ENCODE peak calls at places on chromosomes 2 and 18, in five cellular contexts. F is suprapubic skin, N is brain microvascular endothelial cell, R is fibroblast of lung, K is MM.1S. H is an unnamed sample.

GRCh38 chr2:11090158-11090557 is 65.1 kb upstream of the SLC66A3 start:
- DNase-seq in F (no peak), N (no peak), R (no peak), K (no peak), H (no peak)

GRCh38 chr2:189868896-189869295 is 84.6 kb downstream of the PMS1 start:
- DNase-seq in F (no peak), N (no peak), R (no peak), K (no peak), H (no peak)

GRCh38 chr2:72579595-72580180 is 246.1 kb downstream of the EXOC6B start:
- DNase-seq in F (no peak), N (no peak), R (peak), K (peak), H (peak)

GRCh38 chr2:214575030-214575949 is 164.4 kb downstream of the VWC2L start:
- DNase-seq in F (no peak), N (no peak), R (peak), K (no peak), H (no peak)

GRCh38 chr2:232014681-232015080 is 53.2 kb downstream of the DIS3L2 start:
- DNase-seq in F (no peak), N (no peak), R (no peak), K (no peak), H (no peak)

GRCh38 chr2:120802161-120802560 is 66.5 kb downstream of the GLI2 start:
- DNase-seq in F (no peak), N (no peak), R (peak), K (no peak), H (no peak)

GRCh38 chr2:154623819-154624218 is 74.7 kb upstream of the KCNJ3 start:
- DNase-seq in F (no peak), N (peak), R (peak), K (peak), H (peak)

GRCh38 chr2:42949125-42949524 is 156.7 kb upstream of the HAAO start:
- DNase-seq in F (no peak), N (no peak), R (no peak), K (peak), H (no peak)

GRCh38 chr2:36526216-36526615 is 71.8 kb downstream of the FEZ2 start:
- DNase-seq in F (no peak), N (no peak), R (peak), K (no peak), H (no peak)

GRCh38 chr2:36461039-36461681 is 105.6 kb downstream of the CRIM1 start:
- DNase-seq in F (no peak), N (peak), R (peak), K (peak), H (peak)

GRCh38 chr2:17543848-17544645 is 3.6 kb downstream of the VSNL1 start:
- DNase-seq in F (no peak), N (peak), R (peak), K (no peak), H (peak)

GRCh38 chr18:48139427-48140347 is 209.2 kb upstream of the SMAD2 start:
- DNase-seq in F (no peak), N (no peak), R (no peak), K (no peak), H (no peak)
- H3K27ac ChIP-seq in F (peak), N (no peak), R (no peak), K (no peak), H (peak)

DNA sequence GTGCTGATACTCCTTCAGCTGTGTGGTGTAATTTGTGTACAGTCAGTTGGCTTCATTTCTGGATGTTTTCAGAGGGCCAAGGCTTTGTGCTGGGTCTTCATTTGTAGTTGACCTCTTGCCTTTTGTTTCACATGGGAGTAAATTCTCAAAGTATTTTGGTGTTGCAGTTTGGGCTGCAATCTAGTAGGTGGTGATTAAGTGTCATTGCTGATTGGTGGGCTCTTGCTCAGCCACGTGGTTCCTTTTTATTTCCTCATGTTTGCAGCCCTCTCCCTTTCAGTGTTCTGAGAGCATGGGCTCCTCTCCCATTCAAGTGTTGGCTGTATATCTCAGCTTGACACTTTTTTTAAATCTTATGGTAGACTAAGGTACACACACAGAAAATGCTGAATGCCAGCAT is 96.8 kb downstream of the SNTG2 start:
- DNase-seq in F (no peak), N (no peak), R (peak), K (no peak), H (no peak)
- TF ChIP-seq CTCF in F (no peak), N (no peak), R (no peak), K (no peak), H (no peak)

GRCh38 chr2:74024216-74024615 is 39.5 kb downstream of the TET3 start:
- DNase-seq in F (no peak), N (no peak), R (no peak), K (no peak), H (no peak)

GRCh38 chr2:74019516-74019915 is 34.8 kb downstream of the TET3 start:
- DNase-seq in F (no peak), N (no peak), R (no peak), K (no peak), H (no peak)

GRCh38 chr2:74020717-74021406 is 36.2 kb downstream of the TET3 start:
- DNase-seq in F (no peak), N (no peak), R (no peak), K (no peak), H (no peak)

GRCh38 chr2:74017181-74017580 is 32.5 kb downstream of the TET3 start:
- DNase-seq in F (no peak), N (no peak), R (no peak), K (no peak), H (no peak)

DNA sequence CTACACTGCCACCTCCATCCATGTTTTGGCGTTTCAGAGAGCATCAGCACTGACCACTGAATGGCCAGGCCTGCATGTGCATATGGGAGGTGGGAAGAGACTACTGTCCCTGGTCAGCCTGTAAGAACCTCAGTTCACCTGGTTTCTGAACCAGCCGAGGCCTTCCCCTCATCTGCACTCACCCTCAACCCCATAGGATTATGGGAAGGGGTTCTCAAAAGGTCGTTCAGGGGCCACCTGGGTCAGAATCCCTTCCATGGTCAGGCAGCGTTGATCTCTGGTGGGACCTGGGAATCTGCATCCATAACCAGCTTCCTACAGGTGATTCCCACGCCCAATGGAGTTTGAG is 36.7 kb downstream of the TET3 start:
- DNase-seq in F (no peak), N (no peak), R (no peak), K (no peak), H (no peak)
- H3K27ac ChIP-seq in F (no peak), N (no peak), R (no peak), K (no peak), H (no peak)

DNA sequence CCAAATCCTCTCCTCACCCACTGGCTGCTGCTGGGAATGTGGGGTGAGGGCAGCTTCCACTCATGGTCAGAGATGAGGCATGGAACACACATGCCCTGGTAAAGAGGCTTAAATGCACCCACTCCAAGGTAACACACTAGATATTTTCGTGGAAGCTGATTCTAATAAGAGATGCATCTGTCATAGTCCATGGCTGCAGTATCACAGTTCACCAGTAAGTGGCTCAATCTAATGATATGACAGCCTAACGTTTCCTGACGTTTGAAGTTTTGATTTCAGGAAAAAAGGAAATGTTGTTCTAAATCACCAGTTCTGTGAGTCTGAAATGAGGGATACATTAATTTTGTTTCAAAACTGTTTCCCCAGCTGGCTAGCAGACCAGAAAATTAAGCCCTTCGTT is 38.2 kb downstream of the LCT start:
- DNase-seq in F (no peak), N (peak), R (no peak), K (no peak), H (no peak)
- TF ChIP-seq CTCF in F (no peak), N (peak), R (peak), K (peak), H (no peak)

DNA sequence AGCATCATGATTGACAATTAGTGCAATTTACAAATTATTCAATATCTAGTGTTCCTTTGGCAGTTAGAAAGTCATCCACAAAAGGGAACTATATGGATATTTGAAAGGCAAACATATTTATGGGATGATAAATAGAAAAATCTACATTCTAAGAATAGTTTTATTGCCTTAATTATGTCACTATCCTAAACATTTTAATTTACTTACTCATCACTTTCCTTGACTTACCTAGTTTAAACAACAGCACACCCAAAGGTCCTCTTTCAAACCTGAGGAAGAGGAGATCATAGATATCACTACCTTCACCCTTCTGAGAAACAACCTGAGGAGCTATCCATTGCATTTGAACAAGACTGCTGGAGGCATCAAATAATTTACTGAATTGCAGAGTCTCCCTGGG is 184.5 kb downstream of the WDPCP start:
- DNase-seq in F (no peak), N (no peak), R (no peak), K (no peak), H (no peak)
- H3K27ac ChIP-seq in F (no peak), N (no peak), R (no peak), K (no peak), H (no peak)

GRCh38 chr18:31230495-31230894 is 67.8 kb upstream of the DSC1 start:
- DNase-seq in F (no peak), N (peak), R (peak), K (no peak), H (peak)

GRCh38 chr18:31227497-31228229 is 65.0 kb upstream of the DSC1 start:
- DNase-seq in F (no peak), N (no peak), R (peak), K (no peak), H (no peak)

GRCh38 chr18:31223371-31223770 is 60.7 kb upstream of the DSC1 start:
- DNase-seq in F (no peak), N (no peak), R (no peak), K (no peak), H (no peak)

GRCh38 chr18:31229829-31230228 is 67.2 kb upstream of the DSC1 start:
- DNase-seq in F (no peak), N (no peak), R (no peak), K (no peak), H (no peak)

GRCh38 chr18:31225668-31226067 is 63.0 kb upstream of the DSC1 start:
- DNase-seq in F (no peak), N (peak), R (peak), K (no peak), H (no peak)
- TF ChIP-seq CTCF in F (no peak), N (no peak), R (no peak), K (no peak), H (no peak)

DNA sequence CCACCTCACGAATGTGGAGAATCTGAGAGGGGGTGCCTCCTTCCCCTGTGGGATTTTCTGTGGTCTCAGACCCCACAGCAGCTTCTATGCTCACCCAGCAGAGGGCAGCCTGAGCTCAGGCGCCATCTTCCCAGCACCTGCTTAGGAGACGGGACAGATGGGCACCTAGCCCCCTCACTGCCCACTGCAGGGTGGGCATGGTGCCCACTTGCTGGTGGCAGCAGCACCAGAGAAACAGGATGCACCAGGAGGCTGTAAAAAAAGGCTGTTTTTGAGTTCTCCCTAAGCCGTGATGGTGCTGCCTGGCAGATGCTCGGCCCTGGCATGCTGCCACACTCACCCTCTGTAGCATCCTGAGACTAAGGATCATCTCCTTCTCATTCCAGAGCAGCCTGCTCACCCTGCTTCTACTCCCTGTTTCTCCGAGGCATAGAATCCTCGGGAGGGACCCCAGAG is 19.1 kb upstream of the SLC20A1 start:
- DNase-seq in F (peak), N (no peak), R (peak), K (peak), H (peak)
- H3K27ac ChIP-seq in F (peak), N (peak), R (peak), K (no peak), H (peak)

GRCh38 chr18:79395761-79396404 is at the start of gene NFATC1:
- DNase-seq in F (peak), N (peak), R (peak), K (no peak), H (peak)

GRCh38 chr18:79397288-79397829 is 1.6 kb downstream of the NFATC1 start:
- DNase-seq in F (peak), N (no peak), R (no peak), K (no peak), H (no peak)

GRCh38 chr18:79395308-79395640 is 456 bp upstream of the NFATC1 start:
- DNase-seq in F (no peak), N (no peak), R (no peak), K (no peak), H (no peak)

GRCh38 chr18:79397830-79398761 is 2.4 kb downstream of the NFATC1 start:
- DNase-seq in F (peak), N (no peak), R (no peak), K (no peak), H (no peak)

DNA sequence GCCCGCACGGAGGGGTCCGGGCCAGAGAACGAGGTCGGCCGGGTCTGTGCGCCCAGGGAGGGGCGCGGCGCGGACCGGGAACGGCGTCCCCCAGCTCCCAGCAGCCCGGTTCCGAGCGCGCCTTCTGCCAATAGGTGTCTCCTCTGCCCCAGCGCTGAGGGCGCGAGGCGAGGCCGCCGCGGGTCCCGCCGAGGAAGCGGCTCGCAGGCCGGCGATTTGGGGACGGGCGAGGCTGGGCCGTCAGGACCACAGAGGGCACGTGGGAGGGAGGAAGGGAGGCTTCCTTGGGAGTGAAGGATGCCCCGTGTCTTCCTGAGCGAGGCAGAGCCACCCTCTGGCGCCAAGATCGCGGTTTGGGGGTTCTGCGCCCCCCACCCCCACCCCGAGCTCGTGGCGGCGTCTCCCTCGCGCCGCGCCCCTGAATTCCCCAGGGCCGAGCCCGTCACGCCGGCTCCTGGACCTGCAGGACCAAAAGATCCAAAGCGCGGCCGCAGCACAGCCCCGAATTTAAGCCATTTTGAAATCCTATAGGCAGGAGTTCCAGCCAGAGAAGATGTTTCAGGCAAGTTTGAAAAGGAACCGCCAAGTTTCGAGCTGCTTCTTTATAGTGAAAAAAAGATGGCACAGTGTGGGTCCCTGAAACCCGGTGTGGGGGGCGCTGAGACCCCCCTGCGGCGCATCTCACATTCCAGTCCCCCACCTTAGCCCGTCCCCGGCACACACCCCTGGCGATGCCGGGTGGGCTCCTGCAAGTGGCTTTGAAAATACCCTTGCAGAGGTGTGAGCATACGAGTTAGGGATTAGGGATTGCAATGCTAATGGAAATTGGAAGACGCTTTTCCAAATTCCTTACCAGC is 929 bp downstream of the NFATC1 start:
- DNase-seq in F (peak), N (no peak), R (peak), K (no peak), H (peak)
- TF ChIP-seq CTCF in F (no peak), N (peak), R (no peak), K (no peak), H (peak)

GRCh38 chr2:200963129-200963917 is at the start of gene ORC2:
- DNase-seq in F (peak), N (peak), R (peak), K (peak), H (peak)
- H3K27ac ChIP-seq in F (peak), N (peak), R (peak), K (peak), H (peak)

DNA sequence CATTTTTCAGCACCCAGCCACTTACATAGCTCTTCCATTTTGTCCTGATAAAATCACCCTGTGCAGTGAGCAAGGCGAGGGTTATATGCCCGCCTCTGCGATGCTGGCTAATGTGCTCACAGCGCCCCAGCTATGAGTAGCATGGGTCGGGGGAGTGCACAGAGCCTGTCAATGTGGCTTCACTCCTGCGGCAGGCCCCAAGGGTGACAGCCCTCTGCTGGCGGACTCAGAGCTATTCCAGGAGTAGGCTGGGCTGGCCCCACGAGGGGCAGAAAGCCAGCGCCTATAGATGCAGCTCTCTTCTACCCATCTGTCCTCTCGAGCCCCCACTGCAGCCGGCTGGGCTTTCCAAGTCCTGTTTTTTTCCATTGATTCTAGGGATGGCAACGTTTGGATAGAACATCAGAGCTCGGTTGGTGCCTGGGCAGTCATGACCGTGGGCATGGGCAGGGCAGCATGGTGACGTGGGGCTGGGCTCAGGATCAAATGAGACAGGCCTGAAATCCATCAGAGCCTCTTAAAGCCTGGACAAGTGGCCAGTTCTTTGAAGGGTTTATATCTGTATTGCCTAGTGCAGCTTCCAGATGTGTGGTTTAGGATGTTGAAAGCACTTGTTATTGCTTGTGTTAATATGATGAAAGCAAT is 134.7 kb downstream of the MCFD2 start:
- DNase-seq in F (no peak), N (no peak), R (peak), K (no peak), H (no peak)
- TF ChIP-seq CTCF in F (no peak), N (peak), R (no peak), K (no peak), H (no peak)

H was measured in RWPE1.